ENCODE peak calls at places on chromosomes 7 and 10, in eight cellular contexts. C is GM10248, N is uterus, R is right atrium auricular region, L is IMR-90, I is H9, S is left ventricle myocardium inferior, P is cardiac fibroblast. F is an unnamed sample.

GRCh38 chr7:157622408-157623221 is 285.8 kb downstream of the DNAJB6 start:
- DNase-seq in C (no peak), S (no peak), I (no peak), P (no peak), R (no peak), N (no peak), L (no peak), F (no peak)

GRCh38 chr7:35508623-35509400 is 186.1 kb downstream of the HERPUD2 start:
- DNase-seq in R (no peak), L (no peak), P (no peak), I (no peak), C (no peak), S (no peak), N (no peak), F (no peak)

GRCh38 chr10:72954596-72955569 is at the start of gene PLA2G12B:
- DNase-seq in R (no peak), C (no peak), P (no peak), I (no peak), N (no peak), S (no peak), L (no peak), F (no peak)

GRCh38 chr7:2165610-2166594 is 66.8 kb downstream of the MAD1L1 start:
- DNase-seq in N (no peak), R (no peak), L (no peak), S (no peak), C (peak), I (no peak), P (no peak), F (no peak)

GRCh38 chr10:89374716-89375115 is 3.1 kb upstream of the IFIT1B start:
- DNase-seq in I (no peak), L (no peak), S (no peak), N (no peak), R (no peak), C (no peak), P (no peak), F (no peak)

GRCh38 chr10:110265573-110266193 is 39.0 kb downstream of the SMNDC1 start:
- DNase-seq in P (no peak), C (no peak), N (no peak), I (no peak), L (no peak), R (no peak), S (no peak), F (no peak)

GRCh38 chr7:100552532-100552931 is 13.5 kb downstream of the AGFG2 start:
- DNase-seq in C (no peak), N (no peak), P (no peak), S (no peak), R (no peak), I (no peak), L (no peak), F (no peak)

GRCh38 chr7:64544010-64544409 is 18.9 kb downstream of the ZNF680 start:
- DNase-seq in I (no peak), R (no peak), S (no peak), N (no peak), C (no peak), P (no peak), L (no peak), F (no peak)

GRCh38 chr10:60978287-60979115 is 34.5 kb upstream of the RHOBTB1 start:
- DNase-seq in C (no peak), P (peak), L (peak), R (no peak), N (no peak), S (no peak), I (no peak), F (no peak)

GRCh38 chr10:36441557-36441956 is 683.8 kb upstream of the ANKRD30A start:
- DNase-seq in R (no peak), L (no peak), N (no peak), S (peak), P (no peak), C (no peak), I (no peak), F (no peak)

GRCh38 chr7:50832744-50833143 is 50.0 kb upstream of the GRB10 start:
- DNase-seq in R (no peak), N (no peak), L (peak), P (peak), S (no peak), I (no peak), C (no peak), F (no peak)

GRCh38 chr10:114822771-114823463 is 1.3 kb downstream of the FHIP2A start:
- DNase-seq in C (no peak), N (no peak), R (no peak), L (peak), I (no peak), P (peak), S (no peak), F (no peak)

GRCh38 chr7:147833981-147834380 is 756.6 kb upstream of the C7orf33 start:
- DNase-seq in I (no peak), C (no peak), N (no peak), R (no peak), P (no peak), L (no peak), S (no peak), F (no peak)

GRCh38 chr7:30795161-30795943 is 24.1 kb downstream of the MINDY4 start:
- DNase-seq in R (no peak), I (no peak), S (no peak), N (no peak), C (no peak), L (no peak), P (no peak), F (no peak)

GRCh38 chr7:131106681-131107342 is 220.9 kb upstream of the MKLN1 start:
- DNase-seq in S (peak), L (no peak), C (no peak), N (peak), I (peak), P (no peak), R (peak), F (no peak)

GRCh38 chr10:117818696-117819095 is 228.0 kb downstream of the RAB11FIP2 start:
- DNase-seq in P (no peak), S (no peak), R (no peak), C (no peak), I (no peak), L (no peak), N (no peak), F (no peak)

GRCh38 chr7:154832557-154833138 is 170.3 kb downstream of the PAXIP1 start:
- DNase-seq in P (no peak), N (no peak), C (peak), L (no peak), R (no peak), I (peak), S (no peak), F (no peak)

GRCh38 chr10:50846753-50847152 is 38.7 kb downstream of the A1CF start:
- DNase-seq in I (no peak), R (no peak), C (no peak), L (peak), S (no peak), P (peak), N (no peak), F (no peak)

GRCh38 chr10:132562916-132563456 is 25.4 kb downstream of the INPP5A start:
- DNase-seq in S (no peak), N (no peak), L (no peak), P (no peak), C (no peak), I (no peak), R (no peak), F (no peak)

GRCh38 chr7:116354546-116355422 is 144.4 kb downstream of the TES start:
- DNase-seq in N (peak), L (peak), S (peak), P (peak), R (peak), I (peak), C (no peak), F (peak)

GRCh38 chr7:34187908-34188307 is 282.6 kb downstream of the BMPER start:
- DNase-seq in L (peak), P (peak), C (no peak), I (no peak), S (no peak), N (no peak), R (no peak), F (no peak)

GRCh38 chr10:71267508-71268240 is 51.4 kb upstream of the SLC29A3 start:
- DNase-seq in C (no peak), P (no peak), I (no peak), N (no peak), L (no peak), R (no peak), S (no peak), F (no peak)

GRCh38 chr10:104128214-104128613 is 6.2 kb downstream of the SFR1 start:
- DNase-seq in P (peak), R (no peak), C (no peak), L (peak), S (no peak), I (no peak), N (no peak), F (no peak)

GRCh38 chr7:47763063-47763974 is 181.4 kb upstream of the TNS3 start:
- DNase-seq in L (peak), S (no peak), I (no peak), R (no peak), P (peak), N (peak), C (no peak), F (no peak)

GRCh38 chr7:2729893-2730716 is 42.1 kb downstream of the AMZ1 start:
- DNase-seq in P (no peak), L (peak), N (peak), C (no peak), S (no peak), R (no peak), I (no peak), F (no peak)

GRCh38 chr10:5512881-5513698 is 11.7 kb upstream of the CALML3 start:
- DNase-seq in L (no peak), N (no peak), R (no peak), I (no peak), P (no peak), S (no peak), C (no peak), F (no peak)

GRCh38 chr7:16708980-16709379 is 44.6 kb upstream of the TSPAN13 start:
- DNase-seq in R (no peak), L (peak), P (peak), N (no peak), C (no peak), I (no peak), S (no peak), F (no peak)

GRCh38 chr7:74355091-74355490 is 65.9 kb downstream of the CLIP2 start:
- DNase-seq in C (no peak), N (no peak), S (no peak), I (no peak), R (no peak), L (peak), P (peak), F (peak)

GRCh38 chr7:9231683-9232082 is 798.3 kb downstream of the NXPH1 start:
- DNase-seq in S (no peak), N (no peak), I (no peak), L (no peak), P (no peak), C (no peak), R (no peak), F (no peak)

GRCh38 chr7:133770863-133771492 is 356.2 kb upstream of the LRGUK start:
- DNase-seq in R (no peak), I (no peak), P (peak), N (no peak), C (no peak), L (peak), S (no peak), F (no peak)

GRCh38 chr7:67573639-67574038 is 577.0 kb downstream of the TYW1 start:
- DNase-seq in I (no peak), N (no peak), S (no peak), P (no peak), C (no peak), R (no peak), L (no peak), F (no peak)
- TF ChIP-seq CTCF in I (no peak), N (no peak), S (no peak), P (no peak), C (no peak), R (no peak), L (no peak), F (no peak)

GRCh38 chr10:106267591-106267990 is 896.9 kb downstream of the SORCS1 start:
- DNase-seq in R (no peak), I (no peak), P (no peak), N (no peak), L (no peak), C (no peak), S (no peak), F (no peak)

GRCh38 chr10:106268000-106268399 is 896.5 kb downstream of the SORCS1 start:
- DNase-seq in R (no peak), C (no peak), N (no peak), I (no peak), S (no peak), P (no peak), L (no peak), F (no peak)

DNA sequence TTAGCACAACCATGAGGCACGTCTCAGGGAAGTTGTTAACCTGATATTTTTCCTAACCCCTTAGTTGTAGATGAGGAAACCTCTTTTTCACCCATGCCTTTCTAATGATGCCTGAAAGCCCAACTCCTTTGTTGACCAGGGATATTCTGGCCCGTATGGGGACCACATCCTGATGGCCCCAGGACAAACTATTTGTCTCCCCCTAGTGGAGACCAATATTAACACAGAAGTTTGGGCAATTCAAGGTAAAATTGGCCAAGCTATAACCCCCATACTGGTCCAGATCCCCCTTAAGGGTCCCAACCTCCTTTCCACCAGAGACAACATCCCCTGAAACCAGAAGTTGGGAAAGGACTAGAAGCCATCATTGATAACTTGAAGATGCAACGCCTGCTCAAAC is 893.3 kb downstream of the SORCS1 start:
- DNase-seq in S (no peak), I (no peak), L (no peak), R (no peak), C (no peak), N (no peak), P (no peak), F (no peak)
- TF ChIP-seq CTCF in S (no peak), I (peak), L (no peak), R (no peak), C (peak), N (no peak), P (peak), F (no peak)

DNA sequence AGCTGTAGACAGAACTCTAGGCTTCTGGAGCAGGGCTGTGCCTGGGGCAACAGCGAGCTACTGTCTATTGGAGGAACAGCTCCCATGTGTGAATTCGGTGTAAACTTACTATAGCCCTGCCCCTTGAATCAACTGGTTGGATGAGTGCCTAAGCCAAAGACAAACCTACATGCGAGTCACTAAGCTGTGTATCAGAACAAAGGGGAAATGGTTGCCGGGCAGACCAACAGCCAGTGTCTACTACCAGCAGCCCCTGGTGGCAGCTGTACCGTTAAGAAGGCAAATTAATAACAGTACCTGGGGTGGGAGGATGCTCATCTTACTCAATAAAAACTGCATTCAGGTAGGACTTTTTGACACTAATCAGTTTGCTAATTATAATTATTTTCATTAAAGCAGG is 343.7 kb downstream of the ACTR3B start:
- DNase-seq in R (no peak), L (no peak), C (no peak), I (no peak), P (no peak), N (no peak), S (no peak), F (no peak)
- TF ChIP-seq CTCF in R (no peak), L (no peak), C (no peak), I (peak), P (no peak), N (no peak), S (no peak), F (no peak)

GRCh38 chr10:12348870-12349627 is at the start of gene CAMK1D:
- DNase-seq in N (peak), C (peak), S (peak), P (peak), R (peak), I (peak), L (peak), F (no peak)
- TF ChIP-seq CTCF in N (peak), C (peak), S (peak), P (no peak), R (no peak), I (peak), L (peak), F (no peak)

GRCh38 chr10:1156616-1156886 is 100.4 kb downstream of the WDR37 start:
- DNase-seq in P (no peak), L (no peak), R (no peak), C (no peak), I (no peak), N (no peak), S (no peak), F (no peak)
- TF ChIP-seq CTCF in P (no peak), L (no peak), R (no peak), C (no peak), I (no peak), N (no peak), S (no peak), F (no peak)

DNA sequence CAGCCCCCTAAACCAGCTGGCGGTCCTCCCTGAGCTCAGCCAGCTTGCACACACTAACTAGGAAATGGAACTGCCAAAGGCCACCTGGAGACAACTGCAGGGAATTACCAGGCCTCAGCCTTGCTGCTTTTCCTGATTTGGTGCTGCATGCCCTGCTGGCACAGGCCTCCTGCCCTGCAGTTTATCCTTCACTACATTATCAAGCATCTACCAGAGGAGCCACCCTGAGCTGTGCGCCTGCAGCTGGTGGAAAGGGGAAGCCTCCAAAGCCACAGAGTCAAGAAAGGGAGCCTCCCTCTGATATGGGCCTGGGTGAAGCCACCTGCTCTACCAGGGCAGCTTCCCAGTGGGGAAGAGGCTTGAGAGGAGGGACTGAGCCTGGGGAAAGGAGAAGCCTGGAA is 139.8 kb downstream of the GRID1 start:
- DNase-seq in R (no peak), C (no peak), P (no peak), S (no peak), N (no peak), L (no peak), I (no peak), F (no peak)
- TF ChIP-seq CTCF in R (no peak), C (no peak), P (no peak), S (no peak), N (no peak), L (no peak), I (no peak), F (no peak)

GRCh38 chr7:27714831-27715444 is 25.0 kb upstream of the TAX1BP1 start:
- DNase-seq in C (no peak), L (peak), N (no peak), R (no peak), P (peak), I (no peak), S (no peak), F (no peak)
- TF ChIP-seq CTCF in C (no peak), L (no peak), N (no peak), R (no peak), P (no peak), I (no peak), S (no peak), F (no peak)

DNA sequence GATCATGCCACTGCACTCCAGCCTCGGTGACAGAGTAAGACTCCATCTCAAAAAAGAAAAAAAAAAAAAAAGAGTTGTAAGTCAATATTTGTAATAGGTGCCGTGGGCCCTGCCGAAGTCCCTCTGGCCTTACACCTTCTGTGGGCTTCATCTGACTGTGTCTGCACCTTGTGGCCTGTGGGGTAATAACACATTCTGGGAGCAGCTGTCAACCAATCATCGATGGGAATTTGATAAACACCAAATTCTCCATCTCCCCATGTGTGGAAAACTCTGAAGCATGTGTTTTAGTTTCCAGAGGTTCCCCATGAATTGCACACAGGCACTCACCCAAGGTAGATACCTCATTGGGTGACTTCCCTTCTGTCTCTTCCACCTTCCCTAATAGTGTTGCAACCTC is 10.8 kb downstream of the ZNF394 start:
- DNase-seq in I (no peak), S (no peak), R (no peak), N (no peak), L (no peak), C (no peak), P (no peak), F (no peak)
- TF ChIP-seq CTCF in I (peak), S (no peak), R (no peak), N (no peak), L (no peak), C (no peak), P (no peak), F (no peak)

GRCh38 chr7:5082806-5083205 is 37.1 kb downstream of the RBAK start:
- DNase-seq in S (no peak), L (no peak), R (no peak), I (no peak), N (no peak), C (no peak), P (no peak), F (no peak)

GRCh38 chr7:5083291-5083690 is 37.6 kb downstream of the RBAK start:
- DNase-seq in N (no peak), L (no peak), R (no peak), I (no peak), P (no peak), C (no peak), S (no peak), F (no peak)

GRCh38 chr7:5077740-5078139 is 32.1 kb downstream of the RBAK start:
- DNase-seq in C (no peak), S (no peak), L (peak), R (no peak), P (no peak), N (no peak), I (no peak), F (no peak)
- TF ChIP-seq CTCF in C (no peak), S (no peak), L (no peak), R (no peak), P (no peak), N (no peak), I (no peak), F (no peak)

DNA sequence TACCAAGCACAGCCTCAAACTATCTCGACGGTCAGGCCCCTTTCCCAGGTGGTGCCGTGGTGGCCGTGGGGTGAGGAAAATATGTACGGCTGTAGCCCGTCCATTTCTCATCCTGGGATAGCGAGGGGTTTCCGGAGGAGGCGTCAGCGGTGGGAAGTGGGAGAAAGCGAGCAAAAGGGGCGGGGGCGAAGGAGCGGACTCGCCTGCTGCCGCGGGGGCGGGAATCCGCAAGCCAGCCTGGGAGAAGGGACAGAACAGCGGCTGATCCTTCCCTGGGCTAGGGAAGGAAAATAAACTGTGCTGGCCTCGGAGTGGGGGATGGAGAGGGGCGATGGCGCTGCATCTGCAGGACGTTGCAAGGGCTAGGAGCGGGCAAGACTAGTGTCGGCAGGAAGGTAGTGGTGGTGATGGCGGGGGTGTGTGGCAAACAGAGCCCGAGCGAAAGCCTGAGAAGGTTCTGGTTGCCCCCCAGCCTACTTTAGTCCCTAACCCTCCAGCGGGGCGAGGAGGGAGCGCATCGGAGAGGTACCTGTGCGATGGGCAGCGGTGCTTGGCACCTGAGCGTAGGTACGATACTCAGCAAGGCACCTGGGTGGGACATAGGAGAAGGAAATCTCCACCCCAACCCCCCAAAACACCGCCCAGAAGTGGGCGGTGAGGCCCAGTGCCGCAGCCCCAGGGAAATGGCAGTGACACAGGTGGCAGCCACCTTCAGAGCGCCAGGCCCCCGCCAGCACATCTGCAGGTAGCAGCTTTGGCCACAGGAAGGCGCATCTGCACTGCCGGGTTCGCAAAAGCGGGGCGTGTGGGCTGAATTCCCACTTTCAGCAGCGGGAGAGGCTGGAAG is 49.9 kb upstream of the STEAP1B start:
- DNase-seq in S (no peak), C (peak), N (no peak), R (no peak), I (peak), P (no peak), L (peak), F (peak)
- TF ChIP-seq CTCF in S (no peak), C (peak), N (no peak), R (no peak), I (peak), P (peak), L (peak), F (peak)

F was measured in omental fat pad.